ENCODE peak calls at places on chromosomes 3 and 15, in five cellular contexts. U is A549, X is H1, I is SK-N-SH, H is GM12878. V is an unnamed sample.

GRCh38 chr3:131702156-131702555 is 199.4 kb upstream of the MRPL3 start:
- DNase-seq in I (no peak), U (no peak), X (no peak), H (no peak), V (no peak)

GRCh38 chr15:76863693-76864092 is 41.4 kb downstream of the SCAPER start:
- DNase-seq in U (no peak), H (no peak), I (no peak), X (no peak), V (no peak)

GRCh38 chr3:66753670-66754069 is 244.4 kb upstream of the KBTBD8 start:
- DNase-seq in U (no peak), I (no peak), H (no peak), X (no peak), V (no peak)

GRCh38 chr3:28139967-28140634 is 101.3 kb upstream of the CMC1 start:
- DNase-seq in H (no peak), I (no peak), U (no peak), X (no peak), V (no peak)

GRCh38 chr3:89859738-89860137 is 752.3 kb downstream of the EPHA3 start:
- DNase-seq in I (no peak), U (no peak), H (no peak), X (no peak), V (no peak)

GRCh38 chr15:47332481-47332880 is 384.8 kb upstream of the SEMA6D start:
- DNase-seq in X (no peak), U (no peak), I (no peak), H (no peak), V (peak)

GRCh38 chr15:36469567-36469966 is 109.9 kb upstream of the CDIN1 start:
- DNase-seq in I (no peak), U (no peak), H (no peak), X (no peak), V (peak)

GRCh38 chr3:150483226-150483625 is 63.1 kb downstream of the SERP1 start:
- DNase-seq in U (no peak), X (no peak), H (no peak), I (no peak), V (no peak)

GRCh38 chr3:32132706-32133105 is 26.3 kb downstream of the GPD1L start:
- DNase-seq in X (no peak), I (no peak), U (no peak), H (no peak), V (no peak)

GRCh38 chr3:193046369-193046768 is 128.7 kb upstream of the MB21D2 start:
- DNase-seq in U (no peak), I (no peak), H (no peak), X (no peak), V (no peak)

GRCh38 chr15:23877502-23878412 is 190.7 kb upstream of the NDN start:
- DNase-seq in H (no peak), I (peak), U (peak), X (no peak), V (no peak)

GRCh38 chr3:127427666-127428065 is 139.8 kb upstream of the PRR20G start:
- DNase-seq in X (no peak), I (no peak), H (no peak), U (no peak), V (no peak)

GRCh38 chr15:37767841-37768455 is 166.5 kb upstream of the TMCO5A start:
- DNase-seq in I (no peak), X (no peak), U (no peak), H (no peak), V (peak)

GRCh38 chr3:54999159-54999558 is 71.3 kb upstream of the LRTM1 start:
- DNase-seq in X (peak), I (no peak), U (peak), H (no peak), V (peak)

GRCh38 chr3:56468184-56469106 is at the start of gene ERC2:
- DNase-seq in I (peak), X (peak), U (peak), H (no peak), V (no peak)
- TF ChIP-seq RFX5 in I (no peak), X (no peak), U (no peak), H (no peak), V (no peak)

GRCh38 chr15:68492855-68493254 is 60.9 kb upstream of the ITGA11 start:
- DNase-seq in U (no peak), H (no peak), I (no peak), X (no peak), V (peak)

GRCh38 chr15:68495221-68495950 is 63.4 kb upstream of the ITGA11 start:
- DNase-seq in H (no peak), U (no peak), I (no peak), X (no peak), V (no peak)

GRCh38 chr15:68495981-68496705 is 64.2 kb upstream of the ITGA11 start:
- DNase-seq in H (no peak), U (no peak), X (no peak), I (no peak), V (no peak)

GRCh38 chr15:68493629-68494028 is 61.7 kb upstream of the ITGA11 start:
- DNase-seq in H (no peak), I (no peak), X (no peak), U (no peak), V (no peak)

DNA sequence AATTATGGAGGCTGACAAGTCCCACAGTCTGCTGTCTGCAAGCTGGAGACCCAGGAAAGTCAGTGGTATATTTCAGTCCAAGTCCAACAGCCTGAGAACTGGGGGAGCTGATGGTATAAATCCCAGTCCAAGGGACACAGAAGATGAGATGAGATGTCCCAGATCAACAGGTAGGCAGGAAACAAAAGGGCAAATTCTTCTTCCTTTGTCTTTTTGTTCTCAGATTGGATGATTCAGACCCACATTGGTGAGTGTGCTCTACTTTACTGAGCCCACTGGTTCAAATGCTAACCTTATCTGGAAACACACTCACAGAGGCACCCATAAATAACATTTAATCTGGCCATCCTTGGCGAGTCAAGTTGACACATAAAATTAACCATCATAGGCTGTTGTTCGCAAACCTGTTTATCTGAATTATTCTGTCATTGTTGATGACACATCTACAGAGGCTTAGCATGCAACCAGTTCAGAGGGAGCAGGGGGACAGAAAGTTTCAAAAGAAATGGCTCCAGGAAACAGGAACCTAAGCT is 62.7 kb upstream of the ITGA11 start:
- DNase-seq in U (no peak), H (no peak), I (no peak), X (no peak), V (no peak)
- TF ChIP-seq RFX5 in U (no peak), H (no peak), I (no peak), X (no peak), V (no peak)

GRCh38 chr15:67114846-67115521 is 49.6 kb downstream of the SMAD3 start:
- DNase-seq in U (no peak), I (no peak), H (no peak), X (no peak), V (peak)
- TF ChIP-seq RFX5 in U (no peak), I (no peak), H (no peak), X (no peak), V (no peak)

GRCh38 chr3:123791898-123792297 is 92.2 kb downstream of the MYLK start:
- DNase-seq in I (no peak), X (no peak), H (no peak), U (no peak), V (peak)
- TF ChIP-seq RFX5 in I (no peak), X (no peak), H (no peak), U (no peak), V (no peak)

DNA sequence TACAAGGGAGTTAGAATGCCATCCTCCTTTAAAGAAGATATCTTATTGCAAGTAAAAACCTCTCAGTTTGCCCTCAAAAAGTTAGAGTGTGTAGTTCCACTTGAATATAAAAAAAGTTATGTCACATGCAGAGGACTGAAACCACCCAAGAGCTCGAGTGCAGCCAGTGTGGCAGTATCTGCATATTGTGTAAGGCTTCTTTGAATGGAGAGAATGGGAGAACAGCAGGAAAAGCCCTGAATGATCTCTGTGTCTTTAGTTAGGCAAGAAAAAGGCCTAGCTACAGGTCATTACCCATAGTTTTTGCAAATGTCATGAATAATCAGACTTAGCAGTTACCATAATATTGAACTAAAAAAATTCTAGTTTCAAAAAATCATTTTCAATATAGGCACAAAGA is 13.9 kb upstream of the TEX9 start:
- DNase-seq in H (no peak), X (no peak), U (no peak), I (no peak), V (no peak)
- TF ChIP-seq RFX5 in H (no peak), X (no peak), U (no peak), I (no peak), V (no peak)